ENCODE peak calls at places on chromosomes 12 and 14, in six cellular contexts. One of them, this sample, is unnamed.

GRCh38 chr12:89671469-89671868 is 37.2 kb downstream of the ATP2B1 start:
- DNase-seq in testis: no peak
- DNase-seq in naive B cell: no peak
- DNase-seq in substantia nigra: no peak
- DNase-seq in ACHN: peak; percentile 41
- DNase-seq in heart left ventricle: no peak
- DNase-seq in this sample: no peak

GRCh38 chr14:75240781-75241180 is 37.8 kb upstream of the FOS start:
- DNase-seq in naive B cell: no peak
- DNase-seq in heart left ventricle: no peak
- DNase-seq in testis: no peak
- DNase-seq in substantia nigra: no peak
- DNase-seq in ACHN: no peak
- DNase-seq in this sample: no peak

GRCh38 chr12:127599441-127599840 is 667.5 kb upstream of the TMEM132C start:
- DNase-seq in heart left ventricle: no peak
- DNase-seq in ACHN: no peak
- DNase-seq in substantia nigra: no peak
- DNase-seq in naive B cell: no peak
- DNase-seq in testis: no peak
- DNase-seq in this sample: no peak

GRCh38 chr14:23434488-23435219 is 806 bp downstream of the MYH7 start:
- DNase-seq in testis: no peak
- DNase-seq in naive B cell: no peak
- DNase-seq in heart left ventricle: peak; percentile 4
- DNase-seq in ACHN: no peak
- DNase-seq in substantia nigra: no peak
- DNase-seq in this sample: no peak

GRCh38 chr12:104181313-104181712 is 34.3 kb upstream of the TXNRD1 start:
- DNase-seq in substantia nigra: no peak
- DNase-seq in ACHN: no peak
- DNase-seq in heart left ventricle: no peak
- DNase-seq in testis: no peak
- DNase-seq in naive B cell: no peak
- DNase-seq in this sample: peak; percentile 13

GRCh38 chr12:1993341-1993740 is 10.9 kb downstream of the DCP1B start:
- DNase-seq in substantia nigra: no peak
- DNase-seq in naive B cell: no peak
- DNase-seq in heart left ventricle: no peak
- DNase-seq in testis: no peak
- DNase-seq in ACHN: peak; percentile 58
- DNase-seq in this sample: no peak

GRCh38 chr12:86261606-86262005 is 5.4 kb upstream of the MGAT4C start:
- DNase-seq in testis: no peak
- DNase-seq in naive B cell: no peak
- DNase-seq in heart left ventricle: no peak
- DNase-seq in ACHN: no peak
- DNase-seq in substantia nigra: no peak
- DNase-seq in this sample: no peak

GRCh38 chr12:64627781-64628180 is 17.5 kb downstream of the RASSF3 start:
- DNase-seq in substantia nigra: no peak
- DNase-seq in heart left ventricle: no peak
- DNase-seq in naive B cell: no peak
- DNase-seq in testis: no peak
- DNase-seq in ACHN: no peak
- DNase-seq in this sample: no peak

GRCh38 chr12:109357032-109357431 is 9.3 kb downstream of the MYO1H start:
- DNase-seq in testis: no peak
- DNase-seq in ACHN: no peak
- DNase-seq in substantia nigra: no peak
- DNase-seq in naive B cell: no peak
- DNase-seq in heart left ventricle: no peak
- DNase-seq in this sample: no peak

GRCh38 chr12:51246254-51246853 is 7.7 kb downstream of the DAZAP2 start:
- DNase-seq in testis: no peak
- DNase-seq in heart left ventricle: peak; percentile 36
- DNase-seq in substantia nigra: no peak
- DNase-seq in ACHN: peak; percentile 28
- DNase-seq in naive B cell: no peak
- DNase-seq in this sample: no peak

GRCh38 chr12:58489394-58489793 is 430.9 kb downstream of the LRIG3 start:
- DNase-seq in substantia nigra: no peak
- DNase-seq in ACHN: no peak
- DNase-seq in naive B cell: no peak
- DNase-seq in heart left ventricle: no peak
- DNase-seq in testis: no peak
- DNase-seq in this sample: no peak

This sample was measured in thyroid gland.